ENCODE peak calls at places on chromosomes 16 and 17, in seven cellular contexts. One of them, this sample, is unnamed.

GRCh38 chr17:72402727-72403210 is 281.9 kb downstream of the SOX9 start:
- DNase-seq in aorta: no peak
- DNase-seq in AG09309: no peak
- DNase-seq in stimulated activated CD8-positive, alpha-beta memory T cell treated with anti-CD3 and anti-CD28 coated beads, Interleukin-7, amount 100 ng/mL, for 24 hours: no peak
- DNase-seq in NCI-H82: no peak
- DNase-seq in activated CD8-positive, alpha-beta memory T cell treated with anti-CD3 and anti-CD28 coated beads for 1 hour: no peak
- DNase-seq in iPS-NIHi11: no peak
- DNase-seq in this sample: no peak

GRCh38 chr17:11251561-11252107 is 10.6 kb downstream of the SHISA6 start:
- DNase-seq in aorta: no peak
- DNase-seq in AG09309: no peak
- DNase-seq in stimulated activated CD8-positive, alpha-beta memory T cell treated with anti-CD3 and anti-CD28 coated beads, Interleukin-7, amount 100 ng/mL, for 24 hours: no peak
- DNase-seq in NCI-H82: peak
- DNase-seq in activated CD8-positive, alpha-beta memory T cell treated with anti-CD3 and anti-CD28 coated beads for 1 hour: no peak
- DNase-seq in iPS-NIHi11: no peak
- DNase-seq in this sample: no peak

GRCh38 chr17:27281438-27281837 is 12.5 kb upstream of the WSB1 start:
- DNase-seq in aorta: no peak
- DNase-seq in AG09309: no peak
- DNase-seq in stimulated activated CD8-positive, alpha-beta memory T cell treated with anti-CD3 and anti-CD28 coated beads, Interleukin-7, amount 100 ng/mL, for 24 hours: no peak
- DNase-seq in NCI-H82: peak
- DNase-seq in activated CD8-positive, alpha-beta memory T cell treated with anti-CD3 and anti-CD28 coated beads for 1 hour: no peak
- DNase-seq in iPS-NIHi11: no peak
- DNase-seq in this sample: no peak

GRCh38 chr16:1677339-1677738 is 740 bp upstream of the JPT2 start:
- DNase-seq in aorta: no peak
- DNase-seq in AG09309: no peak
- DNase-seq in stimulated activated CD8-positive, alpha-beta memory T cell treated with anti-CD3 and anti-CD28 coated beads, Interleukin-7, amount 100 ng/mL, for 24 hours: no peak
- DNase-seq in NCI-H82: no peak
- DNase-seq in activated CD8-positive, alpha-beta memory T cell treated with anti-CD3 and anti-CD28 coated beads for 1 hour: no peak
- DNase-seq in iPS-NIHi11: no peak
- DNase-seq in this sample: no peak

GRCh38 chr16:89924298-89924924 is 1.3 kb downstream of the TUBB3 start:
- DNase-seq in aorta: peak
- DNase-seq in AG09309: no peak
- DNase-seq in stimulated activated CD8-positive, alpha-beta memory T cell treated with anti-CD3 and anti-CD28 coated beads, Interleukin-7, amount 100 ng/mL, for 24 hours: no peak
- DNase-seq in NCI-H82: peak
- DNase-seq in activated CD8-positive, alpha-beta memory T cell treated with anti-CD3 and anti-CD28 coated beads for 1 hour: no peak
- DNase-seq in iPS-NIHi11: peak
- DNase-seq in this sample: peak

GRCh38 chr17:35788504-35788998 is 6.9 kb downstream of the MMP28 start:
- DNase-seq in aorta: no peak
- DNase-seq in AG09309: no peak
- DNase-seq in stimulated activated CD8-positive, alpha-beta memory T cell treated with anti-CD3 and anti-CD28 coated beads, Interleukin-7, amount 100 ng/mL, for 24 hours: no peak
- DNase-seq in NCI-H82: no peak
- DNase-seq in activated CD8-positive, alpha-beta memory T cell treated with anti-CD3 and anti-CD28 coated beads for 1 hour: no peak
- DNase-seq in iPS-NIHi11: no peak
- DNase-seq in this sample: no peak

GRCh38 chr16:89574681-89575246 is 794 bp upstream of the CPNE7 start:
- DNase-seq in aorta: peak
- DNase-seq in AG09309: no peak
- DNase-seq in stimulated activated CD8-positive, alpha-beta memory T cell treated with anti-CD3 and anti-CD28 coated beads, Interleukin-7, amount 100 ng/mL, for 24 hours: no peak
- DNase-seq in NCI-H82: no peak
- DNase-seq in activated CD8-positive, alpha-beta memory T cell treated with anti-CD3 and anti-CD28 coated beads for 1 hour: no peak
- DNase-seq in iPS-NIHi11: peak
- DNase-seq in this sample: no peak

GRCh38 chr16:7021653-7022275 is 310.9 kb upstream of the RBFOX1 start:
- DNase-seq in aorta: no peak
- DNase-seq in AG09309: no peak
- DNase-seq in stimulated activated CD8-positive, alpha-beta memory T cell treated with anti-CD3 and anti-CD28 coated beads, Interleukin-7, amount 100 ng/mL, for 24 hours: no peak
- DNase-seq in NCI-H82: no peak
- DNase-seq in activated CD8-positive, alpha-beta memory T cell treated with anti-CD3 and anti-CD28 coated beads for 1 hour: no peak
- DNase-seq in iPS-NIHi11: no peak
- DNase-seq in this sample: no peak

GRCh38 chr17:67046398-67046797 is 2.0 kb downstream of the CACNG1 start:
- DNase-seq in aorta: no peak
- DNase-seq in AG09309: no peak
- DNase-seq in stimulated activated CD8-positive, alpha-beta memory T cell treated with anti-CD3 and anti-CD28 coated beads, Interleukin-7, amount 100 ng/mL, for 24 hours: no peak
- DNase-seq in NCI-H82: no peak
- DNase-seq in activated CD8-positive, alpha-beta memory T cell treated with anti-CD3 and anti-CD28 coated beads for 1 hour: no peak
- DNase-seq in iPS-NIHi11: no peak
- DNase-seq in this sample: no peak